ENCODE peak calls at places on chromosomes 4 and X, in eight cellular contexts. M is OCI-LY7, D is neural progenitor cell, U is upper lobe of right lung, N is endodermal cell, A is colonic mucosa, Z is K562, Y is esophagus squamous epithelium. W is an unnamed sample.

GRCh38 chr4:159175989-159176375 is 73.1 kb downstream of the RAPGEF2 start:
- DNase-seq in D (no peak), M (no peak), Y (no peak), U (no peak), Z (no peak), A (no peak), N (no peak), W (no peak)

GRCh38 chrX:41759817-41760216 is 35.8 kb downstream of the GPR82 start:
- DNase-seq in M (peak), A (no peak), D (peak), N (no peak), U (no peak), Y (no peak), Z (peak), W (peak)

GRCh38 chr4:128716325-128716724 is 93.2 kb upstream of the JADE1 start:
- DNase-seq in Z (no peak), U (no peak), N (no peak), D (no peak), Y (no peak), A (no peak), M (no peak), W (no peak)

GRCh38 chr4:26032572-26033320 is 118.7 kb downstream of the SMIM20 start:
- DNase-seq in D (no peak), U (no peak), Z (no peak), M (no peak), N (no peak), A (no peak), Y (no peak), W (peak)

GRCh38 chrX:54530358-54530900 is 410 bp downstream of the GNL3L start:
- DNase-seq in Z (peak), M (peak), D (no peak), U (no peak), N (no peak), A (no peak), Y (no peak), W (no peak)

GRCh38 chrX:71251456-71251973 is 2.4 kb downstream of the ZMYM3 start:
- DNase-seq in Z (no peak), M (no peak), D (no peak), U (no peak), A (no peak), N (no peak), Y (no peak), W (no peak)

GRCh38 chrX:37796805-37797204 is 16.9 kb downstream of the CYBB start:
- DNase-seq in U (no peak), D (no peak), Y (no peak), Z (no peak), N (no peak), A (no peak), M (peak), W (no peak)

GRCh38 chrX:13254076-13254785 is 65.6 kb downstream of the ATXN3L start:
- DNase-seq in Y (no peak), D (peak), N (no peak), U (peak), M (peak), Z (peak), A (no peak), W (peak)

DNA sequence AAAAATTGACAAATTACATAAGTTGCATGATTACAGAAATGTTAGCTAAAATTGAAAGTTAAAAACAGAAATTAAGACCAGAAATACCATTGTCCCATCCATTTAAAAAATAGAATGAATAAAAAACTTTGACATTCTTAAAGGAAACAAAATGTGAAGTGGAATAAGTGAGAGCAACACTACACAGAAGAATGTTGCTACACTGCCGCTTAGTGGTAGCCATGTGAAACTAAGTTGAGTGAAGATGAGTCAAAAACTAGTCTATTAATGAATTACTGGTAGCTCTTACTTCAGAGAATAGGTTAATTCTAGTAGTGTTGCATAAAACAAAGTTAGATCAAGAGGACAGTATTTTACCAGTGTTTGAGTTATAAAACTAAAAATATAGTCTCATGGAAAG is 571.0 kb upstream of the KLHL4 start:
- DNase-seq in Y (no peak), U (no peak), D (peak), N (peak), Z (peak), M (peak), A (no peak), W (peak)
- TF ChIP-seq CTCF in Y (no peak), U (peak), D (peak), N (peak), Z (peak), M (peak), A (peak), W (peak)

GRCh38 chr4:133151681-133152329 is 2.7 kb downstream of the PCDH10 start:
- DNase-seq in U (no peak), A (no peak), D (peak), N (peak), M (no peak), Y (no peak), Z (no peak), W (peak)
- H3K4me3 ChIP-seq in U (peak), A (peak), D (peak), N (peak), M (no peak), Y (no peak), Z (no peak), W (peak)

GRCh38 chrX:47562615-47563243 is 1.7 kb downstream of the ARAF start:
- DNase-seq in U (no peak), Z (peak), N (peak), D (peak), M (peak), A (no peak), Y (no peak), W (peak)
- TF ChIP-seq CTCF in U (peak), Z (peak), N (peak), D (peak), M (peak), A (peak), Y (no peak), W (peak)

DNA sequence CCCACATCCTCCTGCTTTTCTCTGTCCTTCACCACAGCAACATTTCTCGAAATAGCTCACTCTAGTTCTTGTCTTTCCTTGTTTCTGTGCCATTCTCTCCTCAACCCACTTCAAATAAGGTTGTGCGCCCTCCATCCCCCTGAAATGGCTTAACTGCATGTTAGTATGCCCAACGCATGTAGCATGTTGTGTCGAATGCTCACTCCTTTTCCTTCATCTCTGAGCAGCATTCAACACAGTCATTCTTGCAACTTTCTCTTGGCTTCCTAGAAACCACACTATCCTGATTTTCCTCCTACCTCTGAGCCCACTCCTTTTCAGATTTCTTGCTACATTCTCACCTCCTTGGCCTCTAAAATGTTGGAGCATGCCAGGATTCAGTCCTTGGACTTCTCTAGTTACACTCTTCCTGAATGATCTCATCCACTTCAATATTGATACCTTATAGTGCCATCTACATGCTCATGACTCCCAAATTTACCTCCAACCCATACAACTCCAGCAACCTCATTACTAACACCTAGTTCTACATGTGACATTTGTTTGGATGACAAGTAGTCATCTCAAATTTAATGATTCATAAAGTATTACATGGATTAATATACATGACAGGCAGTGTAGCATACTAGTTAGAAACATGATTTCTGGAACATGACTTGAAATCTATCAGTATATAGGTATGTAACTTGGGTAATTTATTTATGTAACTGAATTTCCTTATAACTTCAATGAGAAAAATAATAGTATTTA is 22.3 kb downstream of the RBMX start:
- DNase-seq in A (no peak), Y (no peak), D (no peak), M (no peak), Z (no peak), N (no peak), U (no peak), W (no peak)
- H3K4me3 ChIP-seq in A (no peak), Y (no peak), D (no peak), M (no peak), Z (no peak), N (no peak), U (no peak), W (no peak)

GRCh38 chr4:1376841-1377605 is 29.2 kb downstream of the NKX1-1 start:
- DNase-seq in M (no peak), A (no peak), D (peak), N (peak), Z (no peak), U (peak), Y (no peak), W (no peak)
- TF ChIP-seq CTCF in M (no peak), A (no peak), D (peak), N (peak), Z (peak), U (no peak), Y (no peak), W (no peak)

GRCh38 chr4:138627096-138627495 is 384.9 kb upstream of the SLC7A11 start:
- DNase-seq in Y (no peak), M (no peak), N (no peak), Z (no peak), A (no peak), D (no peak), U (no peak), W (no peak)
- H3K4me3 ChIP-seq in Y (no peak), M (no peak), N (no peak), Z (no peak), A (no peak), D (no peak), U (no peak), W (no peak)

GRCh38 chr4:2071912-2072867 is 13.1 kb downstream of the NAT8L start:
- DNase-seq in Z (no peak), A (no peak), M (no peak), Y (no peak), D (no peak), U (peak), N (peak), W (no peak)

GRCh38 chr4:2072971-2073807 is 14.1 kb downstream of the NAT8L start:
- DNase-seq in Y (no peak), D (no peak), U (peak), Z (peak), A (no peak), M (no peak), N (peak), W (no peak)

GRCh38 chr4:2069986-2070385 is 10.9 kb downstream of the NAT8L start:
- DNase-seq in Y (no peak), U (no peak), D (no peak), A (no peak), M (no peak), N (peak), Z (no peak), W (no peak)

GRCh38 chr4:2070421-2071251 is 11.5 kb downstream of the NAT8L start:
- DNase-seq in D (no peak), N (peak), U (peak), A (no peak), Y (no peak), Z (no peak), M (no peak), W (no peak)

DNA sequence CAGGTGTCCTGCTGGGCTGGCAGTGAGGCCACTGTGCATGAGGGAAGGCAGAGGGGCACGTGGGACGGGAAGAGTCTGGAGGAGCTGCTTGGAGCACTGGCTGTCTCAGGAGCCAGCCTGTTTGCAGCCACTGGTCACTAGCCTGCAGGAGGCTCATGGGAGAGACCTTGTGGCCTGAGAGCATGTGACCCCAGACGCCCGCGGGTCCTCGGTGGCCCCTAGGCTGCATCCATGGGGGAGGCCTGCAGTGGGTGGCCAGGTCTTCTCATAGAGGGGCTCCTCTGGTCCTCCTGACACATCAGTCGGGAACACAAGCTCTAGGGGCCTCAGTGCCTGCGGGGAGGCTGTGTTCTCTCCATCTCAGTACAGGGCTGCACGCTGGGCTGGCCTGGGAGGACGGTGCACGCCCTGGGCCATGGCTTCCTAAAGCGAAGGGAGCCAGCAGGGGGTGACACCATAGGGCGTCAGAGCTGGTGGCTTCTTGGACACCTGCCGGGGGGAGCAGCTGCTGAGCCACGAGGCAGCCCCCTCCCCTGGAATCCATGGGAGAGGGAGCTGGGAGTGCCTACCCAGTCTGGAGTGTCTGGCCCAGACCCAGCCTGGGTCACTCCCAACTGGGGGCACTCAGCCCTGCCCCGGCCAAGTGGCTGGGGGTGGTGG is 12.3 kb downstream of the NAT8L start:
- DNase-seq in A (no peak), Z (no peak), U (peak), M (no peak), Y (no peak), N (peak), D (no peak), W (no peak)
- TF ChIP-seq CTCF in A (no peak), Z (no peak), U (no peak), M (no peak), Y (no peak), N (no peak), D (no peak), W (no peak)

DNA sequence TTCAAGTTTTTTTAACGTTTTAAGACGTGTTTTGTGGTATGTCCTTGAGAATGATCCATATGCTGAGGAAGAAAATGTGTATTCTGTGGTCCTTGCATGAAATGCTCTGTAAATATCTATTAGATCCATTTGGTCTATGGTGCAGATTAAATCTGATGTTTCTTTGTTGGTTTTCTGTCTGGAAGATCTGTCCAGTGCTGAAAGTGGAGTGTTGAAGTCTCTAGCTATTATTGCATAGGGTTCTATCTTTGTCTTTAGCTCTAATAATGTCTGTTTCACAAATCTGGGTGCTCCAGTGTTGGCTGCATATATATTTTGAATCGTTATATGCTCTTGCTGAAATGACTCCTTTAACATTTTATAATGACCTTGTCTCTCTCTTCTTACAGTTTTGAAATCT is 122.5 kb downstream of the RPA4 start:
- DNase-seq in Z (no peak), U (no peak), M (no peak), D (no peak), Y (no peak), A (no peak), N (no peak), W (no peak)
- H3K4me3 ChIP-seq in Z (no peak), U (no peak), M (no peak), D (no peak), Y (no peak), A (no peak), N (no peak), W (no peak)

DNA sequence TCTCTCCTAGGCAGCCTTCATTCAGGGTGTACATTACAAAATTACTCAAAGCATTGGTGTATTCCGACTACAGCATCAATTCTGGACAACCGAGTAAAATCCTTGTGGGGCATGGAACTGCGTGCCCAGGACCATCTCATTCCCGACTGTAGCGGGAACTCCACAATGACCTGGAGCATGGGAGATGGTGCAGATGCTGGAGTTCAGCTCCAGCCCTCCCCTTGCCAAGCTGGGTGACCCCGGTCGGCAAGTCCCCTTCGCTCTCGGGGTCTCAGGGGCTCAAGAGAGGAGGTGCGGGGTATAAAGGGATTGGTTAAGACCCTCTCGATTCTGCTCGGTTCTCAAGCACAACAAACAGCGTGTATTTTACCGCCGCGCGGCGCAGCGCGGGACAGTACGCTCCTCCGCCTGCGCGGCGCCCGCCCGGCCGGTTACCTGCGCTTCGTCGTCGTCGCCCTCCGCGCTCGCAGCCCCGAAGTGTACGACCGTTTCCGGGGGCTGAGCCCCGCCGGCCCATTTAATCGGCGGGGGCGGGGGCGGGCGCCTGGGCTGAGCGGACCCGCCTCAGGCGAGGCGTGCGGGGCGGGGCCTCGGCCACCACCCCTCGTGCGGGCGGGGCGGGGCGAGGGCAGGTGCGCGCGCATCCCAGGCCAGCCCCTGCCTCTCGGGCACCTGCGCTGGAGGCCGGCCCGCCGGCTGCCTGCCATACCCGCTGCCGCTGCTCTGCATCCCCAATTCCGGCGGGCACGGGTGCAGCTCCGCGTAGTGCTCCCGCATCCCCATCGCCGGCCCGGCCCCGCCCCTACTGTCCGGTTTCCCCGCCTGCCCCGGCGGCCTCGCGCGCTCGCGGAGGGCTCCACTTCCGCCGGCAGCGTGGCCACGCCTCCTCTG is at the start of gene G6PD:
- DNase-seq in Y (no peak), Z (peak), N (peak), M (peak), D (peak), A (peak), U (no peak), W (peak)
- TF ChIP-seq CTCF in Y (no peak), Z (no peak), N (no peak), M (no peak), D (no peak), A (no peak), U (no peak), W (no peak)

DNA sequence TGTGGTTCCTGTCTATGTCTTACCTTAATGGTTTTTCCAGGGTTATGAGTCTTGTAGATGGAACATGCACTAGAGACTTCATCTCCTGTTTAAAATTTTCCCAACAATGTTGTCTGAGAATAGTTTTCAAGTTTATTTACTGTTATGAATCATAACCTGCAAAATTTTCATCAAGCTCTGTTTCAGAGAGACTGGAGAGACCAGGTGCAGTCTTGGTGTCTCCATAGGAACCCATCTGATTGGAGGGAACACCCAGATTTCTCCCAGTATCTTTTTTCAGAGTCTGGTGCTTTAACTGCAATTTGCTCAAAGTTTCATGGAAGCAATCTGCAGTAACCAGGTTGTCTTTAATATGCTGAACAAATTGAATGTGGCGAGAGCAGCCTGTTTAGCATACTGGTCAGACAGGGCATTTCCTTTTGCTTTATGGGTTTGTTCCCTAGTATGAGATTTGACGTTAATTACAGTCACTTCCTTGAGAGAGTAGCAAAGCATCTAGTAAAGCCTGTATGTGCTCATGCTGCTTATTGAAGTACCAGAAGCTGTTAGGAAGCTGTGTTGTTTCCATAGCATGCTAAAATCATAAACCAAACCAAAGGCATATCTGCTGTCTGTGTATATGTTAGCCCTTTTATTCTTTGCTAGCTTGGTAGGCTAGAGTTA is 18.8 kb upstream of the VSIG1 start:
- DNase-seq in M (no peak), D (no peak), A (no peak), Y (no peak), Z (no peak), U (no peak), N (no peak), W (no peak)
- H3K4me3 ChIP-seq in M (no peak), D (no peak), A (no peak), Y (no peak), Z (no peak), U (no peak), N (no peak), W (no peak)

W was measured in fibroblast of pulmonary artery.